ENCODE peak calls at places on chromosome 7, in ten cellular contexts. One of them, this sample, is unnamed.

GRCh38 chr7:134427896-134428295 is 31.0 kb downstream of the AKR1B1 start:
- DNase-seq in T-helper 9 cell: no peak
- DNase-seq in NAMALWA: no peak
- DNase-seq in stomach: no peak
- DNase-seq in RWPE1: no peak
- DNase-seq in nephron progenitor cell: no peak
- DNase-seq in fibroblast of the aortic adventitia: no peak
- DNase-seq in stimulated activated CD8-positive, alpha-beta memory T cell treated with anti-CD3 and anti-CD28 coated beads, Interleukin-7, amount 100 ng/mL, for 24 hours: no peak
- DNase-seq in ureter: no peak
- DNase-seq in substantia nigra: no peak
- DNase-seq in this sample: no peak

GRCh38 chr7:142323706-142324105 is 65.8 kb upstream of the PRSS58 start:
- DNase-seq in NAMALWA: peak
- DNase-seq in ureter: no peak
- DNase-seq in substantia nigra: peak
- DNase-seq in RWPE1: no peak
- DNase-seq in stomach: no peak
- DNase-seq in stimulated activated CD8-positive, alpha-beta memory T cell treated with anti-CD3 and anti-CD28 coated beads, Interleukin-7, amount 100 ng/mL, for 24 hours: peak
- DNase-seq in T-helper 9 cell: peak
- DNase-seq in fibroblast of the aortic adventitia: no peak
- DNase-seq in nephron progenitor cell: peak
- DNase-seq in this sample: peak

GRCh38 chr7:26091933-26092332 is 60.1 kb upstream of the NFE2L3 start:
- DNase-seq in NAMALWA: peak
- DNase-seq in stomach: no peak
- DNase-seq in T-helper 9 cell: no peak
- DNase-seq in nephron progenitor cell: no peak
- DNase-seq in fibroblast of the aortic adventitia: peak
- DNase-seq in RWPE1: peak
- DNase-seq in substantia nigra: no peak
- DNase-seq in ureter: no peak
- DNase-seq in stimulated activated CD8-positive, alpha-beta memory T cell treated with anti-CD3 and anti-CD28 coated beads, Interleukin-7, amount 100 ng/mL, for 24 hours: no peak
- DNase-seq in this sample: no peak

GRCh38 chr7:133365892-133366291 is 113.0 kb downstream of the EXOC4 start:
- DNase-seq in fibroblast of the aortic adventitia: peak
- DNase-seq in NAMALWA: no peak
- DNase-seq in RWPE1: no peak
- DNase-seq in stomach: no peak
- DNase-seq in nephron progenitor cell: no peak
- DNase-seq in stimulated activated CD8-positive, alpha-beta memory T cell treated with anti-CD3 and anti-CD28 coated beads, Interleukin-7, amount 100 ng/mL, for 24 hours: no peak
- DNase-seq in T-helper 9 cell: no peak
- DNase-seq in ureter: no peak
- DNase-seq in substantia nigra: no peak
- DNase-seq in this sample: no peak

GRCh38 chr7:33062023-33062781 is at the start of gene NT5C3A:
- DNase-seq in nephron progenitor cell: no peak
- DNase-seq in stomach: peak
- DNase-seq in NAMALWA: peak
- DNase-seq in T-helper 9 cell: peak
- DNase-seq in stimulated activated CD8-positive, alpha-beta memory T cell treated with anti-CD3 and anti-CD28 coated beads, Interleukin-7, amount 100 ng/mL, for 24 hours: peak
- DNase-seq in RWPE1: peak
- DNase-seq in substantia nigra: no peak
- DNase-seq in ureter: peak
- DNase-seq in fibroblast of the aortic adventitia: peak
- DNase-seq in this sample: no peak

GRCh38 chr7:66921396-66921917 is 432 bp downstream of the TMEM248 start:
- DNase-seq in stimulated activated CD8-positive, alpha-beta memory T cell treated with anti-CD3 and anti-CD28 coated beads, Interleukin-7, amount 100 ng/mL, for 24 hours: no peak
- DNase-seq in substantia nigra: no peak
- DNase-seq in RWPE1: peak
- DNase-seq in T-helper 9 cell: peak
- DNase-seq in fibroblast of the aortic adventitia: peak
- DNase-seq in ureter: peak
- DNase-seq in NAMALWA: no peak
- DNase-seq in stomach: peak
- DNase-seq in nephron progenitor cell: peak
- DNase-seq in this sample: no peak

GRCh38 chr7:7512861-7513597 is 22.6 kb downstream of the COL28A1 start:
- DNase-seq in nephron progenitor cell: no peak
- DNase-seq in T-helper 9 cell: no peak
- DNase-seq in substantia nigra: no peak
- DNase-seq in ureter: no peak
- DNase-seq in fibroblast of the aortic adventitia: no peak
- DNase-seq in NAMALWA: no peak
- DNase-seq in RWPE1: no peak
- DNase-seq in stimulated activated CD8-positive, alpha-beta memory T cell treated with anti-CD3 and anti-CD28 coated beads, Interleukin-7, amount 100 ng/mL, for 24 hours: no peak
- DNase-seq in stomach: no peak
- DNase-seq in this sample: no peak

GRCh38 chr7:28316489-28316888 is 95.8 kb upstream of the CREB5 start:
- DNase-seq in fibroblast of the aortic adventitia: peak
- DNase-seq in nephron progenitor cell: no peak
- DNase-seq in NAMALWA: no peak
- DNase-seq in RWPE1: no peak
- DNase-seq in T-helper 9 cell: no peak
- DNase-seq in stimulated activated CD8-positive, alpha-beta memory T cell treated with anti-CD3 and anti-CD28 coated beads, Interleukin-7, amount 100 ng/mL, for 24 hours: no peak
- DNase-seq in ureter: no peak
- DNase-seq in substantia nigra: no peak
- DNase-seq in stomach: no peak
- DNase-seq in this sample: no peak

GRCh38 chr7:10212664-10213063 is 761.0 kb upstream of the PHF14 start:
- DNase-seq in NAMALWA: no peak
- DNase-seq in ureter: no peak
- DNase-seq in substantia nigra: no peak
- DNase-seq in nephron progenitor cell: no peak
- DNase-seq in T-helper 9 cell: no peak
- DNase-seq in stimulated activated CD8-positive, alpha-beta memory T cell treated with anti-CD3 and anti-CD28 coated beads, Interleukin-7, amount 100 ng/mL, for 24 hours: no peak
- DNase-seq in stomach: no peak
- DNase-seq in RWPE1: no peak
- DNase-seq in fibroblast of the aortic adventitia: no peak
- DNase-seq in this sample: no peak

GRCh38 chr7:46146454-46147255 is 225.6 kb upstream of the IGFBP3 start:
- DNase-seq in NAMALWA: no peak
- DNase-seq in stimulated activated CD8-positive, alpha-beta memory T cell treated with anti-CD3 and anti-CD28 coated beads, Interleukin-7, amount 100 ng/mL, for 24 hours: no peak
- DNase-seq in substantia nigra: no peak
- DNase-seq in stomach: no peak
- DNase-seq in fibroblast of the aortic adventitia: peak
- DNase-seq in ureter: no peak
- DNase-seq in nephron progenitor cell: no peak
- DNase-seq in T-helper 9 cell: no peak
- DNase-seq in RWPE1: no peak
- DNase-seq in this sample: no peak

GRCh38 chr7:127690337-127690736 is 38.3 kb downstream of the SND1 start:
- DNase-seq in fibroblast of the aortic adventitia: no peak
- DNase-seq in stomach: no peak
- DNase-seq in nephron progenitor cell: no peak
- DNase-seq in NAMALWA: no peak
- DNase-seq in stimulated activated CD8-positive, alpha-beta memory T cell treated with anti-CD3 and anti-CD28 coated beads, Interleukin-7, amount 100 ng/mL, for 24 hours: no peak
- DNase-seq in substantia nigra: no peak
- DNase-seq in RWPE1: no peak
- DNase-seq in ureter: no peak
- DNase-seq in T-helper 9 cell: no peak
- DNase-seq in this sample: no peak

GRCh38 chr7:2036786-2037185 is 196.0 kb downstream of the MAD1L1 start:
- DNase-seq in T-helper 9 cell: no peak
- DNase-seq in stimulated activated CD8-positive, alpha-beta memory T cell treated with anti-CD3 and anti-CD28 coated beads, Interleukin-7, amount 100 ng/mL, for 24 hours: no peak
- DNase-seq in ureter: no peak
- DNase-seq in stomach: no peak
- DNase-seq in NAMALWA: no peak
- DNase-seq in RWPE1: no peak
- DNase-seq in nephron progenitor cell: no peak
- DNase-seq in substantia nigra: no peak
- DNase-seq in fibroblast of the aortic adventitia: no peak
- DNase-seq in this sample: no peak

GRCh38 chr7:12674861-12675260 is 12.6 kb upstream of the ARL4A start:
- DNase-seq in stomach: no peak
- DNase-seq in fibroblast of the aortic adventitia: peak
- DNase-seq in RWPE1: no peak
- DNase-seq in nephron progenitor cell: no peak
- DNase-seq in substantia nigra: no peak
- DNase-seq in T-helper 9 cell: peak
- DNase-seq in ureter: no peak
- DNase-seq in NAMALWA: peak
- DNase-seq in stimulated activated CD8-positive, alpha-beta memory T cell treated with anti-CD3 and anti-CD28 coated beads, Interleukin-7, amount 100 ng/mL, for 24 hours: no peak
- DNase-seq in this sample: peak

GRCh38 chr7:92228100-92228499 is 17.6 kb downstream of the KRIT1 start:
- DNase-seq in NAMALWA: no peak
- DNase-seq in RWPE1: no peak
- DNase-seq in T-helper 9 cell: no peak
- DNase-seq in ureter: no peak
- DNase-seq in stomach: no peak
- DNase-seq in stimulated activated CD8-positive, alpha-beta memory T cell treated with anti-CD3 and anti-CD28 coated beads, Interleukin-7, amount 100 ng/mL, for 24 hours: no peak
- DNase-seq in fibroblast of the aortic adventitia: no peak
- DNase-seq in substantia nigra: no peak
- DNase-seq in nephron progenitor cell: no peak
- DNase-seq in this sample: no peak

GRCh38 chr7:18450021-18450420 is 45.5 kb upstream of the HDAC9 start:
- DNase-seq in substantia nigra: no peak
- DNase-seq in ureter: no peak
- DNase-seq in fibroblast of the aortic adventitia: peak
- DNase-seq in RWPE1: no peak
- DNase-seq in stomach: no peak
- DNase-seq in T-helper 9 cell: no peak
- DNase-seq in nephron progenitor cell: no peak
- DNase-seq in stimulated activated CD8-positive, alpha-beta memory T cell treated with anti-CD3 and anti-CD28 coated beads, Interleukin-7, amount 100 ng/mL, for 24 hours: no peak
- DNase-seq in NAMALWA: no peak
- DNase-seq in this sample: no peak

GRCh38 chr7:141550694-141551079 is 523 bp upstream of the AGK start:
- DNase-seq in stomach: no peak
- DNase-seq in stimulated activated CD8-positive, alpha-beta memory T cell treated with anti-CD3 and anti-CD28 coated beads, Interleukin-7, amount 100 ng/mL, for 24 hours: no peak
- DNase-seq in NAMALWA: no peak
- DNase-seq in T-helper 9 cell: no peak
- DNase-seq in substantia nigra: peak
- DNase-seq in fibroblast of the aortic adventitia: no peak
- DNase-seq in RWPE1: no peak
- DNase-seq in ureter: peak
- DNase-seq in nephron progenitor cell: peak
- DNase-seq in this sample: peak

GRCh38 chr7:47785923-47786556 is 162.2 kb downstream of the PKD1L1 start:
- DNase-seq in ureter: no peak
- DNase-seq in RWPE1: no peak
- DNase-seq in stimulated activated CD8-positive, alpha-beta memory T cell treated with anti-CD3 and anti-CD28 coated beads, Interleukin-7, amount 100 ng/mL, for 24 hours: no peak
- DNase-seq in fibroblast of the aortic adventitia: no peak
- DNase-seq in substantia nigra: no peak
- DNase-seq in stomach: no peak
- DNase-seq in NAMALWA: no peak
- DNase-seq in T-helper 9 cell: no peak
- DNase-seq in nephron progenitor cell: no peak
- DNase-seq in this sample: no peak

GRCh38 chr7:108181073-108181985 is 51.2 kb upstream of the LAMB4 start:
- DNase-seq in substantia nigra: no peak
- DNase-seq in ureter: no peak
- DNase-seq in NAMALWA: peak
- DNase-seq in nephron progenitor cell: peak
- DNase-seq in fibroblast of the aortic adventitia: peak
- DNase-seq in RWPE1: peak
- DNase-seq in stomach: no peak
- DNase-seq in T-helper 9 cell: no peak
- DNase-seq in stimulated activated CD8-positive, alpha-beta memory T cell treated with anti-CD3 and anti-CD28 coated beads, Interleukin-7, amount 100 ng/mL, for 24 hours: no peak
- DNase-seq in this sample: peak

GRCh38 chr7:92695308-92696261 is 105.4 kb upstream of the FAM133B start:
- DNase-seq in NAMALWA: no peak
- DNase-seq in RWPE1: no peak
- DNase-seq in fibroblast of the aortic adventitia: peak
- DNase-seq in T-helper 9 cell: no peak
- DNase-seq in nephron progenitor cell: peak
- DNase-seq in substantia nigra: peak
- DNase-seq in ureter: no peak
- DNase-seq in stimulated activated CD8-positive, alpha-beta memory T cell treated with anti-CD3 and anti-CD28 coated beads, Interleukin-7, amount 100 ng/mL, for 24 hours: no peak
- DNase-seq in stomach: peak
- DNase-seq in this sample: peak

GRCh38 chr7:27184342-27185012 is 555 bp downstream of the HOXA11 start:
- DNase-seq in NAMALWA: no peak
- DNase-seq in stomach: peak
- DNase-seq in stimulated activated CD8-positive, alpha-beta memory T cell treated with anti-CD3 and anti-CD28 coated beads, Interleukin-7, amount 100 ng/mL, for 24 hours: no peak
- DNase-seq in nephron progenitor cell: peak
- DNase-seq in RWPE1: no peak
- DNase-seq in ureter: peak
- DNase-seq in T-helper 9 cell: no peak
- DNase-seq in substantia nigra: no peak
- DNase-seq in fibroblast of the aortic adventitia: no peak
- DNase-seq in this sample: peak

GRCh38 chr7:27110163-27110976 is 7.9 kb upstream of the HOXA2 start:
- DNase-seq in stimulated activated CD8-positive, alpha-beta memory T cell treated with anti-CD3 and anti-CD28 coated beads, Interleukin-7, amount 100 ng/mL, for 24 hours: no peak
- DNase-seq in T-helper 9 cell: no peak
- DNase-seq in fibroblast of the aortic adventitia: peak
- DNase-seq in substantia nigra: no peak
- DNase-seq in stomach: no peak
- DNase-seq in RWPE1: peak
- DNase-seq in ureter: no peak
- DNase-seq in NAMALWA: no peak
- DNase-seq in nephron progenitor cell: peak
- DNase-seq in this sample: peak

GRCh38 chr7:2374830-2375728 is 20.5 kb downstream of the EIF3B start:
- DNase-seq in substantia nigra: no peak
- DNase-seq in T-helper 9 cell: no peak
- DNase-seq in stimulated activated CD8-positive, alpha-beta memory T cell treated with anti-CD3 and anti-CD28 coated beads, Interleukin-7, amount 100 ng/mL, for 24 hours: no peak
- DNase-seq in stomach: no peak
- DNase-seq in fibroblast of the aortic adventitia: no peak
- DNase-seq in NAMALWA: no peak
- DNase-seq in ureter: no peak
- DNase-seq in RWPE1: no peak
- DNase-seq in nephron progenitor cell: no peak
- DNase-seq in this sample: no peak